ENCODE peak calls at places on chromosome 19, in eight cellular contexts. Z is NCI-H1930; F is T-cell; X is GM23248; S is mucosa of descending colon; H is stimulated activated CD4-positive, alpha-beta T cell treated with anti-CD3 and anti-CD28 coated beads, Interleukin-1b, Interleukin-23, amount 100 ng/mL, for 24 hours; G is HCEC 1CT; W is left colon. E is an unnamed sample.

GRCh38 chr19:13058951-13059660 is 43.6 kb downstream of the LYL1 start:
- DNase-seq in S (no peak), W (no peak), H (no peak), F (no peak), Z (no peak), X (no peak), G (no peak), E (no peak)

GRCh38 chr19:49231389-49231788 is 73.8 kb downstream of the TRPM4 start:
- DNase-seq in X (no peak), F (no peak), S (no peak), H (no peak), G (no peak), W (no peak), Z (no peak), E (no peak)

GRCh38 chr19:3257071-3257470 is 32.6 kb downstream of the CELF5 start:
- DNase-seq in F (no peak), H (no peak), Z (no peak), S (no peak), G (no peak), W (no peak), X (no peak), E (no peak)

GRCh38 chr19:18520848-18521691 is 800 bp downstream of the ELL start:
- DNase-seq in F (peak), X (peak), W (peak), Z (no peak), S (peak), G (peak), H (no peak), E (peak)

GRCh38 chr19:37413243-37414084 is 42.6 kb downstream of the ZNF527 start:
- DNase-seq in H (no peak), G (no peak), F (no peak), X (no peak), Z (no peak), S (no peak), W (no peak), E (peak)

GRCh38 chr19:12649941-12650340 is 16.6 kb downstream of the MAN2B1 start:
- DNase-seq in G (no peak), F (no peak), X (no peak), H (no peak), Z (no peak), S (no peak), W (no peak), E (no peak)

GRCh38 chr19:29881386-29881785 is 60.7 kb upstream of the URI1 start:
- DNase-seq in F (no peak), G (no peak), H (no peak), S (no peak), W (no peak), Z (no peak), X (peak), E (no peak)

GRCh38 chr19:21751379-21751778 is 16.0 kb downstream of the ZNF100 start:
- DNase-seq in S (no peak), W (no peak), G (peak), X (peak), Z (no peak), H (no peak), F (no peak), E (peak)

GRCh38 chr19:6092329-6093286 is 17.7 kb downstream of the RFX2 start:
- DNase-seq in X (peak), H (no peak), G (peak), W (peak), F (no peak), S (peak), Z (peak), E (peak)

GRCh38 chr19:54418030-54418929 is 3.0 kb downstream of the TTYH1 start:
- DNase-seq in S (no peak), Z (no peak), F (no peak), G (no peak), H (no peak), W (no peak), X (peak), E (peak)

GRCh38 chr19:49588370-49589122 is 2.4 kb upstream of the PRR12 start:
- DNase-seq in W (no peak), Z (no peak), F (peak), G (no peak), X (no peak), H (no peak), S (no peak), E (no peak)

GRCh38 chr19:58406818-58407657 is 1.4 kb upstream of the ZNF584 start:
- DNase-seq in H (no peak), W (no peak), X (peak), F (no peak), S (no peak), Z (no peak), G (no peak), E (no peak)

GRCh38 chr19:7565332-7565731 is 29.8 kb downstream of the PNPLA6 start:
- DNase-seq in F (no peak), Z (no peak), H (no peak), G (no peak), X (no peak), W (no peak), S (no peak), E (no peak)

GRCh38 chr19:46607441-46607841 is 6.3 kb downstream of the CALM3 start:
- DNase-seq in G (no peak), Z (no peak), F (no peak), X (no peak), H (no peak), W (no peak), S (no peak), E (no peak)

GRCh38 chr19:17409990-17410389 is 4.6 kb upstream of the BST2 start:
- DNase-seq in X (no peak), Z (no peak), H (no peak), F (no peak), G (no peak), W (no peak), S (no peak), E (peak)

GRCh38 chr19:35309481-35310279 is 17.7 kb downstream of the MAG start:
- DNase-seq in X (no peak), S (no peak), F (no peak), H (no peak), W (no peak), Z (no peak), G (no peak), E (peak)